ENCODE peak calls at places on chromosomes 7 and 10, in four cellular contexts. U is K562, T is GM12878, F is GM12891. B is an unnamed sample.

GRCh38 chr10:123241391-123242141 is 87.4 kb downstream of the BUB3 start:
- DNase-seq in U (no peak), T (no peak), F (peak; percentile 20), B (peak; percentile 14)

GRCh38 chr7:148856891-148857290 is 27.2 kb downstream of the EZH2 start:
- DNase-seq in U (no peak), T (no peak), F (no peak), B (no peak)

GRCh38 chr10:26486985-26487850 is 49.1 kb downstream of the APBB1IP start:
- DNase-seq in U (no peak), T (peak; percentile 79), F (no peak), B (no peak)

GRCh38 chr10:92327445-92328433 is 36.8 kb downstream of the MARCHF5 start:
- DNase-seq in U (no peak), T (no peak), F (no peak), B (no peak)

GRCh38 chr10:130061760-130062159 is 48.9 kb downstream of the C10orf143 start:
- DNase-seq in U (no peak), T (no peak), F (no peak), B (no peak)

GRCh38 chr7:29207023-29207422 is 12.4 kb downstream of the CHN2 start:
- DNase-seq in U (no peak), T (no peak), F (no peak), B (peak; percentile 28)

GRCh38 chr10:17375936-17376584 is 78.3 kb downstream of the ST8SIA6 start:
- DNase-seq in U (peak; percentile 63), T (no peak), F (no peak), B (no peak)

GRCh38 chr10:126060232-126060935 is 164.0 kb downstream of the FANK1 start:
- DNase-seq in U (no peak), T (no peak), F (no peak), B (no peak)

GRCh38 chr7:67478066-67478465 is 481.4 kb downstream of the TYW1 start:
- DNase-seq in U (no peak), T (no peak), F (no peak), B (no peak)

GRCh38 chr10:21246178-21246577 is 279.3 kb downstream of the SKIDA1 start:
- DNase-seq in U (no peak), T (no peak), F (no peak), B (no peak)

GRCh38 chr7:44976746-44977196 is 2.0 kb downstream of the MYO1G start:
- DNase-seq in U (no peak), T (no peak), F (no peak), B (no peak)

GRCh38 chr10:4883079-4883739 is 57.2 kb downstream of the AKR1E2 start:
- DNase-seq in U (peak; percentile 89), T (no peak), F (no peak), B (no peak)

GRCh38 chr10:21265622-21266021 is 259.9 kb downstream of the SKIDA1 start:
- DNase-seq in U (no peak), T (no peak), F (no peak), B (no peak)

GRCh38 chr10:110176122-110176521 is 31.3 kb upstream of the MXI1 start:
- DNase-seq in U (no peak), T (no peak), F (no peak), B (no peak)

GRCh38 chr10:60309891-60310290 is 79.8 kb downstream of the ANK3 start:
- DNase-seq in U (no peak), T (no peak), F (no peak), B (no peak)

GRCh38 chr7:37448057-37448636 is 517 bp downstream of the ELMO1 start:
- DNase-seq in U (no peak), T (no peak), F (peak; percentile 36), B (no peak)

GRCh38 chr10:6009159-6009558 is 31.8 kb upstream of the IL15RA start:
- DNase-seq in U (no peak), T (no peak), F (no peak), B (no peak)

GRCh38 chr7:37083311-37084096 is 359.2 kb upstream of the AOAH start:
- DNase-seq in U (no peak), T (no peak), F (no peak), B (no peak)

GRCh38 chr7:139995034-139995915 is 67.5 kb downstream of the PARP12 start:
- DNase-seq in U (no peak), T (no peak), F (no peak), B (no peak)

GRCh38 chr10:44279376-44279775 is 105.5 kb downstream of the CXCL12 start:
- DNase-seq in U (no peak), T (no peak), F (no peak), B (no peak)

GRCh38 chr10:13528138-13528874 is 508 bp downstream of the BEND7 start:
- DNase-seq in U (peak; percentile 18), T (no peak), F (peak; percentile 34), B (no peak)

GRCh38 chr10:74690393-74690792 is 136.0 kb upstream of the KAT6B start:
- DNase-seq in U (no peak), T (no peak), F (no peak), B (no peak)

GRCh38 chr10:13809447-13809846 is 222.7 kb downstream of the PRPF18 start:
- DNase-seq in U (no peak), T (no peak), F (no peak), B (no peak)

GRCh38 chr7:6513541-6513940 is 37.7 kb downstream of the GRID2IP start:
- DNase-seq in U (no peak), T (no peak), F (no peak), B (no peak)

GRCh38 chr7:53351681-53352080 is 316.2 kb downstream of the POM121L12 start:
- DNase-seq in U (no peak), T (no peak), F (no peak), B (no peak)

GRCh38 chr7:2572101-2572842 is 13.5 kb downstream of the IQCE start:
- DNase-seq in U (peak; percentile 64), T (no peak), F (no peak), B (no peak)

GRCh38 chr10:45454262-45454661 is 80.2 kb downstream of the ALOX5 start:
- DNase-seq in U (no peak), T (no peak), F (no peak), B (no peak)

GRCh38 chr10:22779331-22780019 is 65.1 kb upstream of the PIP4K2A start:
- DNase-seq in U (no peak), T (no peak), F (no peak), B (no peak)

DNA sequence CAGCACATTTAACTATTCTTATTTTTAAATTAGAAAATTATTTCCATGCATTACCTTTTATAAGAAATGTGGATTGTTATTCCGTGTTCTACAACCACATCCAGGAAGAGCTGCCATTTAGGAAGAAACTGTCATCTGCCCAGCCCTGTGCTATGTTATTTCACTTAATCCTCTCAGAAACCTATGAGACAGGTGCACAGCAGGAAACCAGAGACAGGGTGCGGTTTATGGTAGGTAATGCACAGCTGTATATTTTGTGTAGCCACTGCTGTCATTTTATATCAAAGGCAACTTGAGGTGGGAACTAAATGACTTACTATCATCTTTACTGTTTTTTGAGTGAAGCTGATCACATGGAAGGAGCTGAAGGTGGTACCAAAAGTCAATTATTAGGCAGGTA is 232.3 kb downstream of the MAGI2 start:
- DNase-seq in U (no peak), T (no peak), F (no peak), B (no peak)
- TF ChIP-seq SPI1 in U (no peak), T (no peak), F (no peak), B (no peak)

DNA sequence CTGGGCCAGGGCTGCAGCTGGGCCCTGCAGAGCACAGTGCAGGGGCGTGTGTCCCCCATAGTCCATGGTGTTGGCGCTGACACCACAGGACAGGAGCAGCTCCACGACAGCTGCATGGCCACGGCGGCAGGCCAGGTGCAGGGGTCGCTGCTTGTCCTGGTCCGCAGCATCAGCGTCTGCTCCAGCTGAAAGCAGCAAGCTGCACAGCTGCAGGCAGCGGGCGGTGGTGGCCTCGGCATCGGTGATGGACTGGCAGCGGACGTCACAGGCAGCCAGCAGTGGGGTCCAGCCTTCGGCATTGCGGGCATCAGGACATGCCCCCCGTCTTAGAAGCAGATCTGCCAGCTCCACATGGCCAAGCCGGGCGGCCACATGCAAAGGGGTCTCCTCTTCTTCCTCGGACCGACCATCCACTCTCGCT is 6.0 kb downstream of the ASB10 start:
- DNase-seq in U (no peak), T (no peak), F (no peak), B (no peak)
- TF ChIP-seq SPI1 in U (no peak), T (no peak), F (no peak), B (no peak)

GRCh38 chr10:132363921-132364593 is 32.1 kb downstream of the LRRC27 start:
- DNase-seq in U (no peak), T (peak; percentile 13), F (no peak), B (no peak)
- TF ChIP-seq SPI1 in U (no peak), T (no peak), F (no peak), B (no peak)

DNA sequence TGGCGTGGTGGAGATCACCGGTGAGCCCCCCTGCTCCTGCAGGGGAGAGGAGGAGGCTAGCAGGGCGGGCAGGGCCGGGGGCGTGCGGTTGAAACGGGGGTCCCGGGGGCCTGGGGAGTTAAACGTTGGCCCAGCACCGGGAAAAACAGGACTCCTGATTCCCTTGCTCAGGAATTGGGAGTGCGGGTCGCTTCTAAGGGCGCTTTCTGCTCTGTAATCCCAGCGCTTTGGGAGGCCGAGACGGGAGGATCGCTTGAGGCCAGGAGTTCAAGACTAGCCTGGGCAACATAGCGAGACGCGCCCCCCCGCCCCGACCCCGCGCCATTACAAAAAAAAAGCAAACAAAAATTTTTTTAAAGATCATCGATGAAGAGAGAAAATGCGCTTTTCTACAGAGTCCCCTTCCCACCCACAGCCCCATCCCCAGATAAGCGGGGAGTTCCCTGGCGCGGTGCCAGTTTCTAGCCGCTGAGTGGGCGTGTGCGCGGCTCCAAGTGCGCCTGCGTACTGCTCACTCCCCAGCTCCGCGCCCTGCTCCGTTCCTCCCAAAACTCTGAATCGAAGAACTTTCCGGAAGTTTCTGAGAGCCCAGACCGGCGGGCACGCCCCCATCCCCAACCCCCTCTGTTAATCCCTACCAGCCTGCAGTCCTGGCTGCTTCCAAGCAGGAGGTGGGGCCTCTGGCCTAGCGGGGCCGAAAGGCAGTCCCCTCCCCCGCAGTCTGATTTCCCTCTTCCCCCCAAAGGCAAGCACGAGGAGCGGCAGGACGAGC is 770 bp downstream of the HSPB1 start:
- DNase-seq in U (peak; percentile 98), T (peak; percentile 45), F (peak; percentile 85), B (peak; percentile 69)
- TF ChIP-seq SPI1 in U (peak; percentile 18), T (no peak), F (peak; percentile 7), B (peak; percentile 13)

DNA sequence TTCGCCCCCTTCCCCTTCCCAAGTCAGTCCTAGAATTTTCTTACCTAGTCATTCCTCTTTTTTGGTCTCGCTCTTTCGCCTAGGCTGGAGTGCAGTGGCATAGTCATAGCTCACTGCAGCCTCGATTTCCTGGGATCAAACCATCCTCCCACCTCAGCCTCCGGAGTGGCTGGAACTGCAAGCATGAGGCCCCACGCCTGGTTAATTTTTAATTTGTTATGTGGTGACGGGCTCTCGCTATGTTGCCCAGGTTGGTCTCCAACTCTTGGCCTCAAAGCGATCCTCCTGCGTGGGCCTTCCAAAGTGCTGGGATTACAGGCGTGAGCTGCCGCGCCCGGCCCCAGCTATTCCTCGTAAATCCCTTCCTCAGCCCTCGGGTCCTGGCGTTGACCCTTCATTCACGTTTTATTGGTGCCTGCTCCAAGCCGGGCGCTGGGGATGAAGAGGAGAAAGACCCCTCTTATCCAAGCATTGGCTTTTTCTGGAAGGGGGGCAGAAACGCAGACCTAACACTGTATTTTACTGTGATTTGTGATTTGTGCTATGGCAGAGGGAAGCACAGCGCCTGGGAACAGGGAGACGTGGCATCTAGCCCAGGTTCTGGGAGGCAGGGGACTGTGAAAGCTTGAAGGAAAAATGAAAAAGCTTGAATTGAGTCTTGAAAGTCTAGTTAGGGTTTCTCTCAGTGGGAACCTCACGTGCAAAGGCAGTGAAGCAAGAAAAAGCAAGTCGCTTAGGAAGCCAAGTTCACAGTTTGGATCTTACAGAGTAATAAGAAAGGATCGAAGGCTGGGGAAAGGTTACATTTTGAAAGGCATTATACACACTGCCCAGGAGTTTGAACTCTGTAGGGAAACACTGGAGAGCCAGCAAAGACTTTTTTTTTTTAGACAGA is 518 bp downstream of the ZNHIT1 start:
- DNase-seq in U (no peak), T (no peak), F (no peak), B (no peak)
- TF ChIP-seq SPI1 in U (no peak), T (no peak), F (no peak), B (no peak)

B was measured in HL-60.